ENCODE peak calls at places on chromosomes 2 and 18, in five cellular contexts. X is H1, U is K562, E is PC-3, F is endothelial cell of umbilical vein. Q is an unnamed sample. For H3K36me3 and H3K4me1, the result is how much of the 10 kb centered on the place peaks cover.

GRCh38 chr2:222796413-222797103 is 64.3 kb upstream of the ACSL3 start:
- DNase-seq in X (no peak), U (no peak), E (peak), F (no peak), Q (no peak)

GRCh38 chr2:173117678-173118077 is 42.0 kb downstream of the MAP3K20 start:
- DNase-seq in X (no peak), U (peak), E (no peak), F (no peak), Q (no peak)

GRCh38 chr2:20725782-20726181 is 58.8 kb downstream of the GDF7 start:
- DNase-seq in X (no peak), U (no peak), E (no peak), F (no peak), Q (no peak)

GRCh38 chr2:207311316-207312005 is 145.7 kb upstream of the KLF7 start:
- DNase-seq in X (no peak), U (peak), E (peak), F (peak), Q (peak)

GRCh38 chr2:55926246-55926645 is 2.7 kb upstream of the EFEMP1 start:
- DNase-seq in X (no peak), U (no peak), E (no peak), F (peak), Q (no peak)

GRCh38 chr18:6752200-6752873 is 22.8 kb downstream of the ARHGAP28 start:
- DNase-seq in X (peak), U (no peak), E (no peak), F (peak), Q (peak)

GRCh38 chr2:127115471-127116199 is 8.7 kb upstream of the BIN1 start:
- DNase-seq in X (no peak), U (no peak), E (no peak), F (no peak), Q (no peak)

GRCh38 chr2:231925303-231926179 is 655 bp downstream of the NPPC start:
- DNase-seq in X (peak), U (peak), E (peak), F (peak), Q (peak)

GRCh38 chr2:182077451-182078142 is 91.9 kb downstream of the PPP1R1C start:
- DNase-seq in X (no peak), U (no peak), E (peak), F (peak), Q (peak)

GRCh38 chr2:121071058-121071504 is 213.9 kb downstream of the TFCP2L1 start:
- DNase-seq in X (no peak), U (peak), E (peak), F (peak), Q (no peak)

GRCh38 chr18:55115606-55116005 is 156.3 kb upstream of the CCDC68 start:
- DNase-seq in X (no peak), U (no peak), E (no peak), F (no peak), Q (no peak)

GRCh38 chr2:79832540-79833234 is 319.8 kb downstream of the CTNNA2 start:
- DNase-seq in X (peak), U (no peak), E (no peak), F (no peak), Q (peak)

GRCh38 chr2:2901384-2902345 is 476.0 kb downstream of the EIPR1 start:
- DNase-seq in X (no peak), U (no peak), E (no peak), F (no peak), Q (no peak)

GRCh38 chr2:185970148-185970852 is 231.7 kb downstream of the FSIP2 start:
- DNase-seq in X (no peak), U (no peak), E (no peak), F (peak), Q (peak)

GRCh38 chr2:144111443-144111842 is 408.5 kb downstream of the ZEB2 start:
- DNase-seq in X (no peak), U (no peak), E (peak), F (peak), Q (peak)

GRCh38 chr2:208329485-208329884 is 63.4 kb downstream of the PIKFYVE start:
- DNase-seq in X (no peak), U (no peak), E (no peak), F (no peak), Q (no peak)

GRCh38 chr18:10739152-10739551 is 213.3 kb downstream of the NAPG start:
- DNase-seq in X (no peak), U (no peak), E (peak), F (no peak), Q (peak)

GRCh38 chr18:58363767-58364540 is 264.9 kb downstream of the ALPK2 start:
- DNase-seq in X (no peak), U (no peak), E (peak), F (no peak), Q (peak)

GRCh38 chr2:80711915-80712314 is 407.4 kb upstream of the LRRTM1 start:
- DNase-seq in X (no peak), U (no peak), E (no peak), F (no peak), Q (no peak)

DNA sequence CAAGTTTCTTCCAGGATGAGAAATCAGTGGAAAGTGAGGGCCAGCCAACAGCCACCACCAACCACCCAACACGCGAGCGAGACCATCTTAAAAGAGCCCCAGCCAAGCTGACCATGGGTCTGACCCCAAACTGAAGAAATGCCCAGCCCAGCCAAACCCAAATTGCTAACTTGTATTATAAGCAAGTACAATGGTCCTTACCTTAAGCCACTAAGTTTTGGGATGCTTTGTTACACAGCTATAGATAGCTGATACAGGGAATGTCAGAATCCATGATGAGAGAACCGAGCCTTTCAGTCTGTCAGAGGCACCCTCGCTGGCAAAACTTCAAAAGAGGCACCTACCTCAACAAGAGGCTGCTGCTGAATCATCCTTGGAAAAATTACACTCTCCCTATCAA is 17.0 kb downstream of the STK39 start:
- DNase-seq in X (no peak), U (no peak), E (no peak), F (no peak), Q (no peak)
- H3K36me3 ChIP-seq in X (under half), U (under half), E (under half), F (under half), Q (under half)

GRCh38 chr2:161136194-161136593 is 24.0 kb upstream of the TANK start:
- DNase-seq in X (no peak), U (no peak), E (no peak), F (no peak), Q (no peak)

GRCh38 chr2:161139098-161139987 is 20.9 kb upstream of the TANK start:
- DNase-seq in X (no peak), U (no peak), E (no peak), F (peak), Q (peak)

GRCh38 chr2:161141033-161141432 is 19.2 kb upstream of the TANK start:
- DNase-seq in X (no peak), U (no peak), E (no peak), F (no peak), Q (no peak)

GRCh38 chr2:161136696-161137324 is 23.4 kb upstream of the TANK start:
- DNase-seq in X (no peak), U (no peak), E (no peak), F (peak), Q (peak)

GRCh38 chr2:161138429-161138828 is 21.8 kb upstream of the TANK start:
- DNase-seq in X (no peak), U (no peak), E (no peak), F (peak), Q (no peak)
- H3K4me1 ChIP-seq in X (under half), U (under half), E (under half), F (under half), Q (under half)

GRCh38 chr2:221572180-221572820 is at the start of gene EPHA4:
- DNase-seq in X (no peak), U (peak), E (peak), F (peak), Q (peak)

GRCh38 chr2:221571108-221571390 is 1.1 kb downstream of the EPHA4 start:
- DNase-seq in X (no peak), U (no peak), E (no peak), F (peak), Q (peak)

GRCh38 chr2:221571391-221572179 is 519 bp downstream of the EPHA4 start:
- DNase-seq in X (no peak), U (no peak), E (peak), F (peak), Q (peak)

GRCh38 chr2:221569342-221570278 is 2.5 kb downstream of the EPHA4 start:
- DNase-seq in X (no peak), U (no peak), E (no peak), F (no peak), Q (no peak)

DNA sequence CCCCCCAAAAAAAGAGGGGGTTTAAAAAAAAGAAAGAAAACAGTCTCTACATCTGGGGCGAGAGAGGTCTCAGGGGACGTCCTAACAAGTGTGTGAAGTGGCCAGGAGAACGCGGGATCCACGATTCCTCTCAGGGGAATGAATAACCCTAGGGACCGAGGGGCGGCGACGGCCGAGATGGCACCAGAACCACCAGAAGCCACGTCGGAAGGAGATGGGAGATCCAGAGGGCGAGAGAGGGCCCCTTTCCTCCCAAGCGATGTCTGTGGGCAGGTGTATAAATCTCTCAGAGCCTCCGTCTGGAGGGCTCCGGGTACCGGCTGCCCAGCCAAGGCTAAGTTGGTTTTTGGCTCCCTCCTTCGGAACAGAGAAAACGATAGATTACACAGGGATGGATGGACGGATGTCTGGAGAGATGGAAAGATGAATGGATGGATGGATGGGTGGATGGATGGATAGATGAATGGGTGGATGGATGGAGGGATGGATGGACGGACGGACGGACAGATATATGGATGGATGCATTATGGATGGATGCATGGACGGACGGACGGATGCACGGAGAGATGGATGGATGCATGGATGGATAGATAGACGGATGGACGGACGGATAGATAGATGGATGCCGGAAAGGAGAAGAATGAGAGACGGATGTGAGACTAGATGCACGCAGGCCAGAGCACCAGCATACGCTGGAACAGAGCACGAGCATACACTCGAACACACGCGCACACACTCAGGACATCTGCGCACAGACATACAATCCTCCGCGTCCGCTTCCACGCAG is 1.6 kb downstream of the EPHA4 start:
- DNase-seq in X (no peak), U (no peak), E (peak), F (peak), Q (no peak)
- TF ChIP-seq EZH2 in X (no peak), U (no peak), E (no peak), F (no peak), Q (peak)

DNA sequence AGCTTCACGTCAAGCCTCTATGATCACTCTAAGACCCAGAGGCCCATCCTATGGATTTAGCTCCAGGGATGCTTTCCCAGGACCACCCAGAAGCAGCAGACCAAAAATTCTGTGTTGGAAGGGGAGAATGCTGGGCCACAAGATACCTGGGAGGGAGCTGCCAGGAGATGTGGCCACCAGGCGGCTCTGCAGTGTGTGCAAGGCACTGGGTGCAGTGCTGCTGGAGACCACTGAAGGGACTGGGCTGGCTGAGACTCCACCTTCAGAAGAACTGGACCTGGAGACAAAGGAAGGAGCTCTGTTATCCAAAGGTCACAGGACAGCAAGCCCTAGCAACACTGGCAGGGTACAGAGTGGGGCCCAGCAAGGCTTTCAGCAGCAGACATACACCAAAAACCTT is 34.0 kb downstream of the KANSL3 start:
- DNase-seq in X (no peak), U (peak), E (no peak), F (no peak), Q (no peak)
- H3K36me3 ChIP-seq in X (half or more), U (half or more), E (half or more), F (under half), Q (half or more)

GRCh38 chr2:105809099-105809473 is 64.4 kb downstream of the NCK2 start:
- DNase-seq in X (no peak), U (no peak), E (no peak), F (no peak), Q (no peak)
- H3K4me1 ChIP-seq in X (under half), U (under half), E (under half), F (under half), Q (under half)

GRCh38 chr2:212540356-212540755 is 1.8 kb upstream of the ERBB4 start:
- DNase-seq in X (no peak), U (no peak), E (no peak), F (no peak), Q (no peak)

GRCh38 chr2:212537311-212538155 is 1.1 kb downstream of the ERBB4 start:
- DNase-seq in X (no peak), U (no peak), E (peak), F (peak), Q (no peak)

GRCh38 chr2:212536385-212537310 is 2.0 kb downstream of the ERBB4 start:
- DNase-seq in X (no peak), U (no peak), E (no peak), F (peak), Q (no peak)

GRCh38 chr2:212539145-212539880 is 711 bp upstream of the ERBB4 start:
- DNase-seq in X (peak), U (peak), E (peak), F (peak), Q (no peak)

GRCh38 chr2:212538156-212539144 is at the start of gene ERBB4:
- DNase-seq in X (no peak), U (no peak), E (peak), F (peak), Q (no peak)
- TF ChIP-seq EZH2 in X (peak), U (no peak), E (no peak), F (peak), Q (no peak)

GRCh38 chr2:159759577-159759976 is 38.4 kb downstream of the CD302 start:
- DNase-seq in X (no peak), U (no peak), E (no peak), F (no peak), Q (peak)

GRCh38 chr2:159760321-159760720 is 37.7 kb downstream of the CD302 start:
- DNase-seq in X (no peak), U (no peak), E (no peak), F (no peak), Q (no peak)

GRCh38 chr2:159758686-159759085 is 39.3 kb downstream of the CD302 start:
- DNase-seq in X (no peak), U (no peak), E (no peak), F (no peak), Q (peak)

GRCh38 chr2:159758239-159758638 is 39.8 kb downstream of the CD302 start:
- DNase-seq in X (no peak), U (no peak), E (no peak), F (no peak), Q (no peak)

DNA sequence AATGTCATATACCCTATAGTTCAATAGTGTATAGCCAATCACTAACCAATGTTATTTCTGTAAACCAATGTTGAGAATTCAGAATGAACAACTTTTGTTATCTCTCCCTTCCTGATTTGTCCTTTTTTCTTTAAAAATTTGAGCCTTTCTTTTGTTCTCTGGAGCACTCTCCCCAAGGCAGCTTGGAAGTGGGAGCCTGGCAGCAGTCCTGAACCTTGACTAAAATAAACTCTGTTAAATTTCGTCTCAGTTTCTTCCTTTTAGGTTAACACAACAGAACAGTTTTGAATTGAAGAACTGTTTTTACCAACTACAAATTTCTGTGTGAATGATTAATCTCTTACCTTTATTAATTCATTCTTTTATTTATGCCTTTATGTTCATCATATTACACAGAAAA is 35.9 kb downstream of the CD302 start:
- DNase-seq in X (no peak), U (no peak), E (no peak), F (no peak), Q (no peak)
- H3K36me3 ChIP-seq in X (half or more), U (half or more), E (half or more), F (under half), Q (half or more)

DNA sequence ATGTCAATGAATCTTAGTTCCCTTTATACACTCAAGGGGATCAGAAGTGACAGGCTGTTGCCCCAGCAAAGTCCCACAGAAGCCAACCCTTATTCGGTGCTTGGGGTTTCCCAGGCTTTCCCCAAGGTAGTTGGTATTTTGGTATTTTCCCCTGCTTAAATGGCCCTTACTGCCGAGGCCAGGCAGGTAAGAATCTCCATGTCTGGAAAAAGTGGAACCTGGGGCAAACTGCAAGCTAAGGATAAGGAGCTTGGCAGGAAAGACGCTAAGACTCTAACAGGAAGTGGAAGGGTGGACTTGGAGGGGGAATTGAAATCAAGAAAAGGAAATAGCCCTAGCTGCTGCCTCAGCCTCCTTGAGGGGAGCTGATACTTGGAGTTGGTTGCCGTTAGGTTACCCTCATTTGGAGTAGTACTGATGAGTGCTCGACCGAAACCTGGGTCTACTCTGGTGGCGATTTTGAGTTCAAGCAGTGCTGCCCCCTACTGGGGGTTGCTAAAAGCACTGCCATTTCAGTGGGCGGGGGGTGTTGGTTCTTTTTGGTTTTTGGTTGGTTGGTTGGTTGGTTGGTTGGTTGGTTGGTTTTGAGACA is 3.3 kb upstream of the GPBAR1 start:
- DNase-seq in X (no peak), U (peak), E (peak), F (peak), Q (no peak)
- H3K4me1 ChIP-seq in X (under half), U (under half), E (under half), F (under half), Q (under half)

DNA sequence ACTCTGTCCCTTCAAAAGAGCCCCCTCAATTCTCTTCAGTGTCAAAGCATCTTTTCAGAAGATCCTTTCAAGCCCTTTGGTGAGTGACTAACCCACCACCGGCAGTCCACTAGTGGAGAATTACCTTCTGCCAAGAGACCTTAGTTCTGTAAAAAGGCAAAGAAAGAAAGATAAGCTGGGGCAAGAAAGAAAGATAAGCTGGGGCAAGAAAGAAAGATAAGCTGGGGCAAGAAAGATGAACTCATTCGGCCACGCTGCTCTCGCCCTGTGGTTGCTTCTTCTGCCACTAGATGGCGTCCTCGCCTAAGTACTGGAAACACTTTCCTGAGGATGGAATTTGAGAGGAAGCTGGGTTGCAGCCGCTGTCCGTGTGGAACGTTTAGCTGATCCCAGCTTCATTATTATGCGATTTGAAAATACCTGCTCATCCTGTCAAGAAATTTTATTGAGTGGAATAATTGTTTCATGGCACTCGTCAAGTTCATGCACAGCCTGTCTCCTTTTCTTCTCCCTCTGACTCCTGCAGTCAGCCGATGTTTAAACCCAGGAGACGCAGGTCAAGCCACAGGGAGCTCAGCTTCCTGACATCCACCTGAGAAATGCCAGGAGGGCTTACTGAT is 17.3 kb upstream of the ANXA4 start:
- DNase-seq in X (peak), U (peak), E (peak), F (peak), Q (peak)
- TF ChIP-seq EZH2 in X (no peak), U (no peak), E (no peak), F (no peak), Q (no peak)